ENCODE peak calls at places on chromosomes 11 and 22, in seven cellular contexts. One of them, this sample, is unnamed.

GRCh38 chr22:19853879-19854777 is 546 bp downstream of the GNB1L start:
- DNase-seq in heart right ventricle: peak; percentile 46
- DNase-seq in GM10248: peak; percentile 47
- DNase-seq in NB4: no peak
- DNase-seq in breast epithelium: peak; percentile 18
- DNase-seq in fibroblast of pulmonary artery: peak; percentile 16
- DNase-seq in foreskin fibroblast: no peak
- DNase-seq in this sample: peak; percentile 20

GRCh38 chr11:2797181-2797711 is 88.3 kb downstream of the CDKN1C start:
- DNase-seq in fibroblast of pulmonary artery: no peak
- DNase-seq in NB4: no peak
- DNase-seq in GM10248: no peak
- DNase-seq in breast epithelium: no peak
- DNase-seq in foreskin fibroblast: no peak
- DNase-seq in heart right ventricle: peak; percentile 6
- DNase-seq in this sample: peak; percentile 18

GRCh38 chr11:79461144-79461543 is 20.3 kb upstream of the TENM4 start:
- DNase-seq in foreskin fibroblast: peak; percentile 54
- DNase-seq in NB4: peak; percentile 31
- DNase-seq in GM10248: no peak
- DNase-seq in heart right ventricle: no peak
- DNase-seq in fibroblast of pulmonary artery: peak; percentile 50
- DNase-seq in breast epithelium: no peak
- DNase-seq in this sample: no peak

GRCh38 chr11:27234043-27234668 is 128.9 kb downstream of the CCDC34 start:
- DNase-seq in foreskin fibroblast: peak; percentile 92
- DNase-seq in NB4: peak; percentile 99
- DNase-seq in GM10248: peak; percentile 61
- DNase-seq in breast epithelium: no peak
- DNase-seq in heart right ventricle: no peak
- DNase-seq in fibroblast of pulmonary artery: peak; percentile 86
- DNase-seq in this sample: no peak

GRCh38 chr22:19121631-19122142 is 525 bp downstream of the DGCR2 start:
- DNase-seq in heart right ventricle: peak; percentile 65
- DNase-seq in fibroblast of pulmonary artery: no peak
- DNase-seq in breast epithelium: peak; percentile 42
- DNase-seq in foreskin fibroblast: peak; percentile 63
- DNase-seq in NB4: peak; percentile 69
- DNase-seq in GM10248: peak; percentile 52
- DNase-seq in this sample: peak; percentile 39

GRCh38 chr11:36258730-36259360 is 30.4 kb downstream of the COMMD9 start:
- DNase-seq in GM10248: peak; percentile 40
- DNase-seq in foreskin fibroblast: peak; percentile 83
- DNase-seq in fibroblast of pulmonary artery: peak; percentile 86
- DNase-seq in NB4: peak; percentile 57
- DNase-seq in heart right ventricle: peak; percentile 31
- DNase-seq in breast epithelium: no peak
- DNase-seq in this sample: no peak

GRCh38 chr11:10906521-10906920 is 48.7 kb upstream of the ZBED5 start:
- DNase-seq in breast epithelium: no peak
- DNase-seq in NB4: no peak
- DNase-seq in heart right ventricle: no peak
- DNase-seq in foreskin fibroblast: peak; percentile 69
- DNase-seq in fibroblast of pulmonary artery: peak; percentile 51
- DNase-seq in GM10248: no peak
- DNase-seq in this sample: no peak

GRCh38 chr11:71977743-71978418 is 20.8 kb upstream of the IL18BP start:
- DNase-seq in NB4: peak; percentile 78
- DNase-seq in fibroblast of pulmonary artery: peak; percentile 71
- DNase-seq in foreskin fibroblast: peak; percentile 72
- DNase-seq in heart right ventricle: no peak
- DNase-seq in GM10248: peak; percentile 59
- DNase-seq in breast epithelium: no peak
- DNase-seq in this sample: no peak

GRCh38 chr11:114774599-114775365 is 96.5 kb downstream of the NXPE2 start:
- DNase-seq in breast epithelium: no peak
- DNase-seq in foreskin fibroblast: no peak
- DNase-seq in GM10248: peak; percentile 33
- DNase-seq in fibroblast of pulmonary artery: peak; percentile 8
- DNase-seq in heart right ventricle: no peak
- DNase-seq in NB4: peak; percentile 70
- DNase-seq in this sample: peak; percentile 52

GRCh38 chr22:47187558-47187957 is 425.1 kb downstream of the TBC1D22A start:
- DNase-seq in GM10248: no peak
- DNase-seq in breast epithelium: no peak
- DNase-seq in NB4: no peak
- DNase-seq in foreskin fibroblast: no peak
- DNase-seq in heart right ventricle: no peak
- DNase-seq in fibroblast of pulmonary artery: no peak
- DNase-seq in this sample: no peak

GRCh38 chr11:70343631-70344030 is 54.7 kb upstream of the CTTN start:
- DNase-seq in GM10248: no peak
- DNase-seq in NB4: no peak
- DNase-seq in heart right ventricle: no peak
- DNase-seq in breast epithelium: no peak
- DNase-seq in fibroblast of pulmonary artery: no peak
- DNase-seq in foreskin fibroblast: no peak
- DNase-seq in this sample: no peak

GRCh38 chr22:33513388-33514336 is 406.6 kb downstream of the LARGE1 start:
- DNase-seq in GM10248: no peak
- DNase-seq in heart right ventricle: no peak
- DNase-seq in foreskin fibroblast: no peak
- DNase-seq in breast epithelium: no peak
- DNase-seq in fibroblast of pulmonary artery: peak; percentile 45
- DNase-seq in NB4: no peak
- DNase-seq in this sample: no peak

GRCh38 chr11:69094915-69095290 is 46.2 kb downstream of the TPCN2 start:
- DNase-seq in GM10248: no peak
- DNase-seq in breast epithelium: no peak
- DNase-seq in heart right ventricle: no peak
- DNase-seq in NB4: no peak
- DNase-seq in foreskin fibroblast: no peak
- DNase-seq in fibroblast of pulmonary artery: no peak
- DNase-seq in this sample: no peak

GRCh38 chr11:21485011-21485410 is 707.9 kb upstream of the ANO5 start:
- DNase-seq in fibroblast of pulmonary artery: no peak
- DNase-seq in GM10248: no peak
- DNase-seq in foreskin fibroblast: no peak
- DNase-seq in NB4: no peak
- DNase-seq in breast epithelium: no peak
- DNase-seq in heart right ventricle: no peak
- DNase-seq in this sample: no peak

GRCh38 chr22:26398741-26399153 is 30.3 kb upstream of the ASPHD2 start:
- DNase-seq in heart right ventricle: peak; percentile 21
- DNase-seq in NB4: peak; percentile 70
- DNase-seq in breast epithelium: peak; percentile 25
- DNase-seq in foreskin fibroblast: peak; percentile 85
- DNase-seq in fibroblast of pulmonary artery: peak; percentile 86
- DNase-seq in GM10248: peak; percentile 66
- DNase-seq in this sample: no peak

GRCh38 chr11:69497221-69497787 is 15.8 kb downstream of the LINC01488 start:
- DNase-seq in fibroblast of pulmonary artery: peak; percentile 96
- DNase-seq in NB4: peak; percentile 22
- DNase-seq in heart right ventricle: peak; percentile 84
- DNase-seq in breast epithelium: peak; percentile 95
- DNase-seq in GM10248: no peak
- DNase-seq in foreskin fibroblast: peak; percentile 98
- DNase-seq in this sample: peak; percentile 78

GRCh38 chr22:27662359-27663030 is 139.1 kb downstream of the MN1 start:
- DNase-seq in NB4: no peak
- DNase-seq in heart right ventricle: peak; percentile 85
- DNase-seq in foreskin fibroblast: peak; percentile 13
- DNase-seq in fibroblast of pulmonary artery: peak; percentile 61
- DNase-seq in breast epithelium: no peak
- DNase-seq in GM10248: no peak
- DNase-seq in this sample: no peak

GRCh38 chr11:117664897-117665296 is 132.1 kb downstream of the DSCAML1 start:
- DNase-seq in fibroblast of pulmonary artery: no peak
- DNase-seq in heart right ventricle: no peak
- DNase-seq in foreskin fibroblast: no peak
- DNase-seq in GM10248: no peak
- DNase-seq in NB4: no peak
- DNase-seq in breast epithelium: no peak
- DNase-seq in this sample: no peak

GRCh38 chr22:41308544-41308947 is 7.2 kb downstream of the ZC3H7B start:
- DNase-seq in heart right ventricle: no peak
- DNase-seq in fibroblast of pulmonary artery: peak; percentile 32
- DNase-seq in NB4: peak; percentile 28
- DNase-seq in GM10248: no peak
- DNase-seq in breast epithelium: no peak
- DNase-seq in foreskin fibroblast: no peak
- DNase-seq in this sample: no peak

GRCh38 chr22:19176732-19177131 is 1.8 kb downstream of the SLC25A1 start:
- DNase-seq in GM10248: no peak
- DNase-seq in fibroblast of pulmonary artery: no peak
- DNase-seq in NB4: peak; percentile 28
- DNase-seq in heart right ventricle: no peak
- DNase-seq in foreskin fibroblast: peak; percentile 20
- DNase-seq in breast epithelium: no peak
- DNase-seq in this sample: no peak

GRCh38 chr11:67437082-67437821 is at the start of gene PTPRCAP:
- DNase-seq in NB4: peak; percentile 96
- DNase-seq in heart right ventricle: no peak
- DNase-seq in fibroblast of pulmonary artery: no peak
- DNase-seq in foreskin fibroblast: no peak
- DNase-seq in breast epithelium: no peak
- DNase-seq in GM10248: peak; percentile 70
- DNase-seq in this sample: no peak

DNA sequence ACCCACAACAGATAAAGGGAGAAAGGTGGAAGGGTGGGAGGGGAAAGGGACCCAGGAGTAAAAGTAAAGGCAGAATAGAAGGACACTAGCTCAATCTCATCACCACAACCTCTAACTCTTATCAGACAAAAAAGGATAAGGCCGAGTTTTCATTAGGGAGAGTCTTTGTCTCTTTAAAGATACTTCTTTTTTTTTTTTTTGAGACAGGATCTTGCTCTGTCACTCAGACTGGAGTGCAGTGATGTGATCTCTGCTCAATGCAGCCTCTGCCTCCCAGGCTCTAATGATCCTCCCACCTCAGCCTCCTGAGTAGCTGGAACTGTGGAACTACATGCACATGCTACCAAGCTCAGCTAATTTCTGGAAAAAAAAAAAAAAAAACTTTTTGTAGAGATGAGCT is 85.6 kb upstream of the CHRM4 start:
- DNase-seq in breast epithelium: no peak
- DNase-seq in GM10248: no peak
- DNase-seq in fibroblast of pulmonary artery: no peak
- DNase-seq in foreskin fibroblast: no peak
- DNase-seq in NB4: no peak
- DNase-seq in heart right ventricle: no peak
- DNase-seq in this sample: no peak
- TF ChIP-seq CTCF in breast epithelium: no peak
- TF ChIP-seq CTCF in GM10248: no peak
- TF ChIP-seq CTCF in fibroblast of pulmonary artery: no peak
- TF ChIP-seq CTCF in foreskin fibroblast: no peak
- TF ChIP-seq CTCF in NB4: no peak
- TF ChIP-seq CTCF in heart right ventricle: no peak
- TF ChIP-seq CTCF in this sample: no peak

DNA sequence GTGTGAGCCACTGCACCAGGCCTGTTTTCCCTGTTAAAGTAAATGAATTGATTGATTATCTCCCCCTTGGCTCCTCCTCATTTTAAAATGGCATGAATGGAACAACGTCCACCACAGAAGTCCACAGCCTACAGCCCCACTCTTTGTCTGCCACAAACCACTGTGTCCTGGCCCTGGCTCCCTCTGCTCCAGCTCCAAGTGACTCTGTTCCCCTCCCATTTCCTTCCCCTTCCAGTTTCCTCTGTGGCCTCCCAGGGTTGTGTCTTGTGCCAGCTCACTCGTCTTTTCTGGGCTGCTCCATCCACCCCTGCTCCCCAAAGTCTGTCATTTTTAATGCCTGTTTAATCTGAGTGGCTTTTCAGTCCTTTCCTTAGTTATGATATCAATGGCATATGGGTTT is 52.4 kb upstream of the CD5 start:
- DNase-seq in heart right ventricle: no peak
- DNase-seq in fibroblast of pulmonary artery: no peak
- DNase-seq in NB4: no peak
- DNase-seq in foreskin fibroblast: no peak
- DNase-seq in GM10248: no peak
- DNase-seq in breast epithelium: no peak
- DNase-seq in this sample: no peak
- TF ChIP-seq CTCF in heart right ventricle: no peak
- TF ChIP-seq CTCF in fibroblast of pulmonary artery: no peak
- TF ChIP-seq CTCF in NB4: no peak
- TF ChIP-seq CTCF in foreskin fibroblast: no peak
- TF ChIP-seq CTCF in GM10248: no peak
- TF ChIP-seq CTCF in breast epithelium: no peak
- TF ChIP-seq CTCF in this sample: no peak

GRCh38 chr11:120182790-120183491 is 27.9 kb upstream of the OAF start:
- DNase-seq in breast epithelium: peak; percentile 18
- DNase-seq in GM10248: no peak
- DNase-seq in NB4: peak; percentile 52
- DNase-seq in heart right ventricle: peak; percentile 52
- DNase-seq in foreskin fibroblast: peak; percentile 32
- DNase-seq in fibroblast of pulmonary artery: no peak
- DNase-seq in this sample: peak; percentile 29
- TF ChIP-seq CTCF in breast epithelium: no peak
- TF ChIP-seq CTCF in GM10248: peak; percentile 38
- TF ChIP-seq CTCF in NB4: peak; percentile 33
- TF ChIP-seq CTCF in heart right ventricle: no peak
- TF ChIP-seq CTCF in foreskin fibroblast: peak; percentile 18
- TF ChIP-seq CTCF in fibroblast of pulmonary artery: peak; percentile 53
- TF ChIP-seq CTCF in this sample: no peak

GRCh38 chr11:9092846-9093778 is 1.7 kb upstream of the SCUBE2 start:
- DNase-seq in fibroblast of pulmonary artery: peak; percentile 17
- DNase-seq in heart right ventricle: no peak
- DNase-seq in NB4: peak; percentile 22
- DNase-seq in foreskin fibroblast: peak; percentile 36
- DNase-seq in GM10248: no peak
- DNase-seq in breast epithelium: no peak
- DNase-seq in this sample: no peak

GRCh38 chr11:9096427-9096826 is 5.0 kb upstream of the SCUBE2 start:
- DNase-seq in NB4: no peak
- DNase-seq in fibroblast of pulmonary artery: no peak
- DNase-seq in GM10248: no peak
- DNase-seq in foreskin fibroblast: no peak
- DNase-seq in breast epithelium: no peak
- DNase-seq in heart right ventricle: no peak
- DNase-seq in this sample: no peak

GRCh38 chr11:9092085-9092484 is 686 bp upstream of the SCUBE2 start:
- DNase-seq in NB4: no peak
- DNase-seq in GM10248: no peak
- DNase-seq in foreskin fibroblast: no peak
- DNase-seq in fibroblast of pulmonary artery: no peak
- DNase-seq in breast epithelium: no peak
- DNase-seq in heart right ventricle: no peak
- DNase-seq in this sample: no peak

GRCh38 chr11:9094420-9094819 is 3.0 kb upstream of the SCUBE2 start:
- DNase-seq in breast epithelium: no peak
- DNase-seq in heart right ventricle: no peak
- DNase-seq in foreskin fibroblast: no peak
- DNase-seq in NB4: no peak
- DNase-seq in GM10248: no peak
- DNase-seq in fibroblast of pulmonary artery: no peak
- DNase-seq in this sample: no peak

DNA sequence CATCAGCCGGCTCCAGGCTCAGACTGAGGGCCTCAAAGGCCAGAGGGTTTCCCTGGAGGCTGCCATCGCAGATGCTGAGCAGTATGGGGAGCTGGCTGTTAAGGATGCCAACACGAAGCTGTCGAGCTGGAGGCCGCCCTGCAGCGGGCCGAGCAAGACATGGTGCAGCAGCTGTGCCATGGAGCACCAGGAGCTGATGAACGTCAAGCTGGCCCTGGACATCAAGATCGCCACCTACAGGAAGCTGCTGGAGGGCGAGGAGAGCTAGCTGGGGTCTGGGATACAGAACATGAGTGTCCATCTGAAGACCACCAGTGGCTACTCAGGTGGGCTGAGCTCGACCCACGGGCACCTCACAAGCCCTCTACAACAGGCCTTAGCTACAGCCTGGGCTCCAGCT is 4.0 kb upstream of the SCUBE2 start:
- DNase-seq in NB4: peak; percentile 39
- DNase-seq in heart right ventricle: no peak
- DNase-seq in GM10248: no peak
- DNase-seq in breast epithelium: no peak
- DNase-seq in fibroblast of pulmonary artery: no peak
- DNase-seq in foreskin fibroblast: no peak
- DNase-seq in this sample: no peak
- TF ChIP-seq CTCF in NB4: peak; percentile 54
- TF ChIP-seq CTCF in heart right ventricle: no peak
- TF ChIP-seq CTCF in GM10248: peak; percentile 27
- TF ChIP-seq CTCF in breast epithelium: no peak
- TF ChIP-seq CTCF in fibroblast of pulmonary artery: peak; percentile 17
- TF ChIP-seq CTCF in foreskin fibroblast: no peak
- TF ChIP-seq CTCF in this sample: no peak